ENCODE peak calls at places on chromosomes 12 and 14, in five cellular contexts. R is GM12891, U is endothelial cell, K is foreskin fibroblast, B is AG10803. C is an unnamed sample.

GRCh38 chr12:20040844-20041243 is 327.5 kb upstream of the PDE3A start:
- DNase-seq in R (no peak), U (no peak), K (peak), B (no peak), C (no peak)

GRCh38 chr12:15589328-15590032 is 199.7 kb downstream of the EPS8 start:
- DNase-seq in R (no peak), U (no peak), K (no peak), B (no peak), C (no peak)

GRCh38 chr12:52144512-52145227 is 47.1 kb downstream of the KRT80 start:
- DNase-seq in R (no peak), U (no peak), K (no peak), B (no peak), C (no peak)

GRCh38 chr12:47715877-47716548 is 9.3 kb downstream of the ENDOU start:
- DNase-seq in R (no peak), U (peak), K (no peak), B (no peak), C (no peak)

GRCh38 chr12:128408669-128409068 is 141.7 kb downstream of the TMEM132C start:
- DNase-seq in R (no peak), U (no peak), K (no peak), B (no peak), C (no peak)

GRCh38 chr12:19390208-19390607 is 49.1 kb upstream of the AEBP2 start:
- DNase-seq in R (no peak), U (no peak), K (peak), B (no peak), C (no peak)

GRCh38 chr12:110366474-110367208 is 36.9 kb downstream of the ANAPC7 start:
- DNase-seq in R (no peak), U (no peak), K (no peak), B (no peak), C (no peak)

GRCh38 chr14:67517083-67517482 is 16.0 kb upstream of the PLEKHH1 start:
- DNase-seq in R (no peak), U (peak), K (peak), B (peak), C (no peak)

GRCh38 chr14:39988939-39989338 is 556.7 kb upstream of the FBXO33 start:
- DNase-seq in R (no peak), U (peak), K (peak), B (no peak), C (peak)

GRCh38 chr14:52553002-52553670 is 500 bp downstream of the GPR137C start:
- DNase-seq in R (peak), U (peak), K (peak), B (no peak), C (no peak)

GRCh38 chr12:111413442-111414086 is 7.8 kb downstream of the SH2B3 start:
- DNase-seq in R (no peak), U (no peak), K (peak), B (peak), C (no peak)

GRCh38 chr14:75542585-75543091 is 20.4 kb downstream of the BATF start:
- DNase-seq in R (peak), U (no peak), K (peak), B (peak), C (no peak)

GRCh38 chr14:94485944-94486841 is 10.2 kb upstream of the SERPINA9 start:
- DNase-seq in R (peak), U (peak), K (peak), B (peak), C (peak)

GRCh38 chr14:69287096-69287991 is 27.4 kb downstream of the GALNT16 start:
- DNase-seq in R (no peak), U (no peak), K (no peak), B (no peak), C (no peak)

GRCh38 chr12:27960822-27961221 is 11.7 kb downstream of the PTHLH start:
- DNase-seq in R (no peak), U (no peak), K (no peak), B (no peak), C (no peak)

GRCh38 chr12:46160081-46160980 is 108.5 kb downstream of the SLC38A1 start:
- DNase-seq in R (no peak), U (no peak), K (peak), B (peak), C (no peak)

GRCh38 chr12:113161415-113162016 is 12.0 kb downstream of the CFAP73 start:
- DNase-seq in R (peak), U (peak), K (no peak), B (no peak), C (peak)

GRCh38 chr12:42284876-42285275 is 41.0 kb downstream of the ZCRB1 start:
- DNase-seq in R (no peak), U (no peak), K (peak), B (no peak), C (no peak)

GRCh38 chr14:96385385-96385784 is 6.5 kb upstream of the AK7 start:
- DNase-seq in R (no peak), U (no peak), K (no peak), B (no peak), C (no peak)

GRCh38 chr12:117805865-117806264 is 162.9 kb downstream of the KSR2 start:
- DNase-seq in R (no peak), U (no peak), K (no peak), B (peak), C (no peak)

GRCh38 chr12:71426648-71427047 is 12.9 kb upstream of the LGR5 start:
- DNase-seq in R (no peak), U (no peak), K (peak), B (no peak), C (no peak)

C was measured in iPS DF 6.9.